ENCODE peak calls at places on chromosomes 12 and 14, in eight cellular contexts. One of them, this sample, is unnamed.

GRCh38 chr14:99201351-99202073 is 70.5 kb downstream of the BCL11B start:
- DNase-seq in colonic mucosa: no peak
- DNase-seq in lower lobe of right lung: no peak
- DNase-seq in progenitor cell of endocrine pancreas: no peak
- DNase-seq in CD4-positive, alpha-beta T cell: no peak
- DNase-seq in endothelial cell: no peak
- DNase-seq in HFFc6: no peak
- DNase-seq in BE2C: no peak
- DNase-seq in this sample: peak

GRCh38 chr14:32224731-32225377 is 21.8 kb upstream of the RNU6-8 start:
- DNase-seq in HFFc6: peak
- DNase-seq in lower lobe of right lung: peak
- DNase-seq in BE2C: peak
- DNase-seq in colonic mucosa: no peak
- DNase-seq in CD4-positive, alpha-beta T cell: no peak
- DNase-seq in endothelial cell: peak
- DNase-seq in progenitor cell of endocrine pancreas: no peak
- DNase-seq in this sample: no peak

GRCh38 chr12:23862746-23863145 is 86.7 kb downstream of the SOX5 start:
- DNase-seq in progenitor cell of endocrine pancreas: no peak
- DNase-seq in endothelial cell: no peak
- DNase-seq in BE2C: no peak
- DNase-seq in colonic mucosa: no peak
- DNase-seq in CD4-positive, alpha-beta T cell: no peak
- DNase-seq in lower lobe of right lung: no peak
- DNase-seq in HFFc6: no peak
- DNase-seq in this sample: no peak

GRCh38 chr14:100416921-100417451 is 93.8 kb downstream of the SLC25A47 start:
- DNase-seq in colonic mucosa: no peak
- DNase-seq in endothelial cell: no peak
- DNase-seq in BE2C: no peak
- DNase-seq in lower lobe of right lung: no peak
- DNase-seq in CD4-positive, alpha-beta T cell: no peak
- DNase-seq in progenitor cell of endocrine pancreas: no peak
- DNase-seq in HFFc6: peak
- DNase-seq in this sample: no peak

GRCh38 chr14:91980157-91980556 is 32.7 kb upstream of the FBLN5 start:
- DNase-seq in BE2C: no peak
- DNase-seq in progenitor cell of endocrine pancreas: no peak
- DNase-seq in colonic mucosa: no peak
- DNase-seq in lower lobe of right lung: no peak
- DNase-seq in CD4-positive, alpha-beta T cell: no peak
- DNase-seq in HFFc6: peak
- DNase-seq in endothelial cell: no peak
- DNase-seq in this sample: no peak

GRCh38 chr14:69887740-69888657 is 8.8 kb downstream of the SMOC1 start:
- DNase-seq in progenitor cell of endocrine pancreas: no peak
- DNase-seq in BE2C: no peak
- DNase-seq in CD4-positive, alpha-beta T cell: no peak
- DNase-seq in HFFc6: no peak
- DNase-seq in endothelial cell: no peak
- DNase-seq in colonic mucosa: no peak
- DNase-seq in lower lobe of right lung: no peak
- DNase-seq in this sample: no peak

GRCh38 chr12:54701940-54702592 is 53.9 kb upstream of the DCD start:
- DNase-seq in progenitor cell of endocrine pancreas: no peak
- DNase-seq in CD4-positive, alpha-beta T cell: no peak
- DNase-seq in BE2C: peak
- DNase-seq in colonic mucosa: no peak
- DNase-seq in endothelial cell: no peak
- DNase-seq in lower lobe of right lung: no peak
- DNase-seq in HFFc6: peak
- DNase-seq in this sample: no peak

GRCh38 chr14:77275041-77275854 is 4.2 kb upstream of the NGB start:
- DNase-seq in progenitor cell of endocrine pancreas: no peak
- DNase-seq in BE2C: peak
- DNase-seq in HFFc6: no peak
- DNase-seq in endothelial cell: no peak
- DNase-seq in lower lobe of right lung: no peak
- DNase-seq in CD4-positive, alpha-beta T cell: no peak
- DNase-seq in colonic mucosa: no peak
- DNase-seq in this sample: no peak

GRCh38 chr14:77083082-77083481 is 15.0 kb upstream of the CIPC start:
- DNase-seq in colonic mucosa: no peak
- DNase-seq in BE2C: no peak
- DNase-seq in HFFc6: no peak
- DNase-seq in CD4-positive, alpha-beta T cell: no peak
- DNase-seq in lower lobe of right lung: no peak
- DNase-seq in progenitor cell of endocrine pancreas: no peak
- DNase-seq in endothelial cell: no peak
- DNase-seq in this sample: no peak

GRCh38 chr12:23349550-23349949 is 599.9 kb downstream of the SOX5 start:
- DNase-seq in CD4-positive, alpha-beta T cell: no peak
- DNase-seq in lower lobe of right lung: no peak
- DNase-seq in progenitor cell of endocrine pancreas: no peak
- DNase-seq in BE2C: no peak
- DNase-seq in HFFc6: no peak
- DNase-seq in endothelial cell: no peak
- DNase-seq in colonic mucosa: no peak
- DNase-seq in this sample: no peak

GRCh38 chr12:109734219-109735000 is 20.8 kb downstream of the FAM222A start:
- DNase-seq in lower lobe of right lung: peak
- DNase-seq in BE2C: peak
- DNase-seq in endothelial cell: peak
- DNase-seq in CD4-positive, alpha-beta T cell: no peak
- DNase-seq in progenitor cell of endocrine pancreas: no peak
- DNase-seq in colonic mucosa: no peak
- DNase-seq in HFFc6: no peak
- DNase-seq in this sample: peak

GRCh38 chr14:101122855-101123129 is 219.3 kb upstream of the RTL1 start:
- DNase-seq in BE2C: peak
- DNase-seq in HFFc6: no peak
- DNase-seq in endothelial cell: no peak
- DNase-seq in lower lobe of right lung: no peak
- DNase-seq in colonic mucosa: no peak
- DNase-seq in progenitor cell of endocrine pancreas: no peak
- DNase-seq in CD4-positive, alpha-beta T cell: no peak
- DNase-seq in this sample: peak

GRCh38 chr14:105069887-105070759 is 4.9 kb upstream of the GPR132 start:
- DNase-seq in endothelial cell: no peak
- DNase-seq in colonic mucosa: no peak
- DNase-seq in lower lobe of right lung: peak
- DNase-seq in HFFc6: no peak
- DNase-seq in CD4-positive, alpha-beta T cell: no peak
- DNase-seq in progenitor cell of endocrine pancreas: no peak
- DNase-seq in BE2C: no peak
- DNase-seq in this sample: peak

GRCh38 chr14:96424104-96424989 is 32.4 kb downstream of the AK7 start:
- DNase-seq in CD4-positive, alpha-beta T cell: no peak
- DNase-seq in colonic mucosa: peak
- DNase-seq in HFFc6: peak
- DNase-seq in endothelial cell: peak
- DNase-seq in progenitor cell of endocrine pancreas: no peak
- DNase-seq in lower lobe of right lung: peak
- DNase-seq in BE2C: peak
- DNase-seq in this sample: no peak

GRCh38 chr14:103686831-103687485 is 28.3 kb downstream of the XRCC3 start:
- DNase-seq in BE2C: no peak
- DNase-seq in colonic mucosa: no peak
- DNase-seq in HFFc6: no peak
- DNase-seq in lower lobe of right lung: no peak
- DNase-seq in progenitor cell of endocrine pancreas: no peak
- DNase-seq in CD4-positive, alpha-beta T cell: no peak
- DNase-seq in endothelial cell: no peak
- DNase-seq in this sample: no peak

GRCh38 chr12:176321-177181 is 37.4 kb downstream of the SLC6A12 start:
- DNase-seq in lower lobe of right lung: no peak
- DNase-seq in BE2C: peak
- DNase-seq in CD4-positive, alpha-beta T cell: no peak
- DNase-seq in progenitor cell of endocrine pancreas: no peak
- DNase-seq in endothelial cell: no peak
- DNase-seq in HFFc6: peak
- DNase-seq in colonic mucosa: peak
- DNase-seq in this sample: no peak

GRCh38 chr12:111785651-111786050 is 18.9 kb downstream of the ALDH2 start:
- DNase-seq in BE2C: no peak
- DNase-seq in colonic mucosa: no peak
- DNase-seq in CD4-positive, alpha-beta T cell: no peak
- DNase-seq in endothelial cell: no peak
- DNase-seq in lower lobe of right lung: no peak
- DNase-seq in HFFc6: no peak
- DNase-seq in progenitor cell of endocrine pancreas: no peak
- DNase-seq in this sample: no peak

GRCh38 chr12:111791507-111791906 is 24.8 kb downstream of the ALDH2 start:
- DNase-seq in BE2C: no peak
- DNase-seq in progenitor cell of endocrine pancreas: no peak
- DNase-seq in lower lobe of right lung: no peak
- DNase-seq in HFFc6: no peak
- DNase-seq in endothelial cell: no peak
- DNase-seq in colonic mucosa: no peak
- DNase-seq in CD4-positive, alpha-beta T cell: no peak
- DNase-seq in this sample: no peak

GRCh38 chr12:111784953-111785352 is 18.2 kb downstream of the ALDH2 start:
- DNase-seq in lower lobe of right lung: no peak
- DNase-seq in BE2C: no peak
- DNase-seq in CD4-positive, alpha-beta T cell: no peak
- DNase-seq in endothelial cell: no peak
- DNase-seq in colonic mucosa: no peak
- DNase-seq in progenitor cell of endocrine pancreas: no peak
- DNase-seq in HFFc6: no peak
- DNase-seq in this sample: no peak

GRCh38 chr12:111789779-111790178 is 23.0 kb downstream of the ALDH2 start:
- DNase-seq in HFFc6: no peak
- DNase-seq in BE2C: no peak
- DNase-seq in endothelial cell: no peak
- DNase-seq in colonic mucosa: no peak
- DNase-seq in lower lobe of right lung: no peak
- DNase-seq in progenitor cell of endocrine pancreas: no peak
- DNase-seq in CD4-positive, alpha-beta T cell: no peak
- DNase-seq in this sample: no peak

GRCh38 chr12:111788178-111788654 is 21.5 kb downstream of the ALDH2 start:
- DNase-seq in colonic mucosa: no peak
- DNase-seq in HFFc6: no peak
- DNase-seq in progenitor cell of endocrine pancreas: no peak
- DNase-seq in BE2C: peak
- DNase-seq in endothelial cell: no peak
- DNase-seq in CD4-positive, alpha-beta T cell: no peak
- DNase-seq in lower lobe of right lung: no peak
- DNase-seq in this sample: no peak
- TF ChIP-seq CTCF in colonic mucosa: no peak
- TF ChIP-seq CTCF in HFFc6: peak
- TF ChIP-seq CTCF in progenitor cell of endocrine pancreas: no peak
- TF ChIP-seq CTCF in BE2C: peak
- TF ChIP-seq CTCF in endothelial cell: no peak
- TF ChIP-seq CTCF in CD4-positive, alpha-beta T cell: no peak
- TF ChIP-seq CTCF in lower lobe of right lung: peak
- TF ChIP-seq CTCF in this sample: peak

GRCh38 chr12:75592638-75593335 is 81.4 kb upstream of the KRR1 start:
- DNase-seq in HFFc6: no peak
- DNase-seq in colonic mucosa: no peak
- DNase-seq in progenitor cell of endocrine pancreas: no peak
- DNase-seq in BE2C: no peak
- DNase-seq in CD4-positive, alpha-beta T cell: no peak
- DNase-seq in endothelial cell: no peak
- DNase-seq in lower lobe of right lung: no peak
- DNase-seq in this sample: no peak
- TF ChIP-seq CTCF in HFFc6: no peak
- TF ChIP-seq CTCF in colonic mucosa: no peak
- TF ChIP-seq CTCF in progenitor cell of endocrine pancreas: no peak
- TF ChIP-seq CTCF in BE2C: no peak
- TF ChIP-seq CTCF in CD4-positive, alpha-beta T cell: no peak
- TF ChIP-seq CTCF in endothelial cell: no peak
- TF ChIP-seq CTCF in lower lobe of right lung: no peak
- TF ChIP-seq CTCF in this sample: no peak

GRCh38 chr12:119676573-119676972 is 8.6 kb downstream of the PRKAB1 start:
- DNase-seq in progenitor cell of endocrine pancreas: no peak
- DNase-seq in colonic mucosa: no peak
- DNase-seq in HFFc6: no peak
- DNase-seq in CD4-positive, alpha-beta T cell: no peak
- DNase-seq in endothelial cell: no peak
- DNase-seq in lower lobe of right lung: no peak
- DNase-seq in BE2C: no peak
- DNase-seq in this sample: no peak
- TF ChIP-seq CTCF in progenitor cell of endocrine pancreas: no peak
- TF ChIP-seq CTCF in colonic mucosa: no peak
- TF ChIP-seq CTCF in HFFc6: peak
- TF ChIP-seq CTCF in CD4-positive, alpha-beta T cell: no peak
- TF ChIP-seq CTCF in endothelial cell: no peak
- TF ChIP-seq CTCF in lower lobe of right lung: no peak
- TF ChIP-seq CTCF in BE2C: no peak
- TF ChIP-seq CTCF in this sample: no peak

GRCh38 chr12:57433370-57433769 is 1.2 kb upstream of the INHBC start:
- DNase-seq in HFFc6: no peak
- DNase-seq in lower lobe of right lung: no peak
- DNase-seq in endothelial cell: no peak
- DNase-seq in CD4-positive, alpha-beta T cell: no peak
- DNase-seq in BE2C: no peak
- DNase-seq in progenitor cell of endocrine pancreas: no peak
- DNase-seq in colonic mucosa: no peak
- DNase-seq in this sample: no peak

GRCh38 chr12:57430117-57430930 is 519 bp downstream of the R3HDM2 start:
- DNase-seq in HFFc6: peak
- DNase-seq in BE2C: peak
- DNase-seq in lower lobe of right lung: peak
- DNase-seq in endothelial cell: peak
- DNase-seq in progenitor cell of endocrine pancreas: peak
- DNase-seq in colonic mucosa: peak
- DNase-seq in CD4-positive, alpha-beta T cell: peak
- DNase-seq in this sample: peak

GRCh38 chr12:57429473-57430116 is 1.2 kb downstream of the R3HDM2 start:
- DNase-seq in progenitor cell of endocrine pancreas: no peak
- DNase-seq in CD4-positive, alpha-beta T cell: no peak
- DNase-seq in BE2C: no peak
- DNase-seq in endothelial cell: no peak
- DNase-seq in HFFc6: no peak
- DNase-seq in colonic mucosa: no peak
- DNase-seq in lower lobe of right lung: no peak
- DNase-seq in this sample: no peak

GRCh38 chr12:57428965-57429364 is 1.9 kb downstream of the R3HDM2 start:
- DNase-seq in progenitor cell of endocrine pancreas: no peak
- DNase-seq in CD4-positive, alpha-beta T cell: no peak
- DNase-seq in endothelial cell: no peak
- DNase-seq in colonic mucosa: no peak
- DNase-seq in HFFc6: no peak
- DNase-seq in BE2C: no peak
- DNase-seq in lower lobe of right lung: no peak
- DNase-seq in this sample: no peak

DNA sequence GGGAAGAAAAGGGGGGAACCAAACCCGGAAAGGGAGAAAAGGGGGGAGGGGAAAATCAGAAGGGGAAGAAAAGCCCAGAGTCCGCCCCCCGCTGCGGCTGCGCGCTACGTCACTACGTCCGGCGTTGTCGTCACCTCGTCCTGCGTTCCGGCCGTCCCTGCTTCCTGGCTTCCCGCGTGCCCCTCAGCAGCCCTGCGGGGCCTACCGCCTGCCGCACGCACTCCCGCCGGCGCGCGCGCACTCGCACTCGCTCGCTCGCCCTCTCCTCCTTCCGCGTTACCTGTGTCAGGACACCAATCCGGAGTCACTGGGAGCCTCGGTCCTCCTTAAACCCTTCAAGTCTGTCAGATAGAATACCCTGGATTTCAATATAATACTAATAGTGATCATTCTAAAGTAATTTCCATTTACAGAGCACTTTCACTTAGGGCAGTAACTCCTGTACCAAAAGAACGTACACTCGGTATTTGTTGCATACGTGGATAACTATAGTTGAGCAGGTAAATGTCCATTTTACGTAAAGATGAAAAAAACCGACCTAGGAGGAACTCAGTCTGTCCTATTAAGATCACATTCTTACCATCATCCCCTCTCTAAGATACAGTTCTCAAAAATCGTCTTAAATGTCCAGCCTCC is at the start of gene R3HDM2:
- DNase-seq in HFFc6: peak
- DNase-seq in CD4-positive, alpha-beta T cell: peak
- DNase-seq in BE2C: peak
- DNase-seq in endothelial cell: peak
- DNase-seq in colonic mucosa: peak
- DNase-seq in progenitor cell of endocrine pancreas: peak
- DNase-seq in lower lobe of right lung: peak
- DNase-seq in this sample: peak
- TF ChIP-seq CTCF in HFFc6: no peak
- TF ChIP-seq CTCF in CD4-positive, alpha-beta T cell: no peak
- TF ChIP-seq CTCF in BE2C: no peak
- TF ChIP-seq CTCF in endothelial cell: no peak
- TF ChIP-seq CTCF in colonic mucosa: no peak
- TF ChIP-seq CTCF in progenitor cell of endocrine pancreas: no peak
- TF ChIP-seq CTCF in lower lobe of right lung: no peak
- TF ChIP-seq CTCF in this sample: no peak